ENCODE peak calls at places on chromosomes 3 and 15, in ten cellular contexts. A is posterior cingulate gyrus; M is caudate nucleus; F is globus pallidus; X is NCI-H460; V is T-helper 17 cell; O is naive thymus-derived CD4-positive, alpha-beta T cell; R is hepatocyte; H is Right ventricle myocardium superior; L is ovary. T is an unnamed sample.

GRCh38 chr3:141094851-141095545 is 43.9 kb downstream of the SPSB4 start:
- DNase-seq in M (no peak), L (no peak), X (no peak), H (peak; percentile 87), R (no peak), V (no peak), O (no peak), F (no peak), A (no peak), T (no peak)

GRCh38 chr3:190073264-190073663 is 47.4 kb downstream of the P3H2 start:
- DNase-seq in R (peak; percentile 29), F (no peak), M (no peak), H (no peak), L (no peak), A (no peak), O (no peak), V (no peak), X (no peak), T (no peak)

GRCh38 chr3:117842086-117842485 is 1132.5 kb downstream of the TUSC7 start:
- DNase-seq in M (no peak), F (no peak), L (no peak), R (no peak), O (no peak), A (no peak), V (no peak), X (no peak), H (no peak), T (no peak)

GRCh38 chr15:58535337-58535736 is 103.5 kb downstream of the LIPC start:
- DNase-seq in H (no peak), L (no peak), X (no peak), V (no peak), R (peak; percentile 43), A (no peak), M (no peak), O (no peak), F (no peak), T (no peak)

GRCh38 chr3:4409415-4409814 is 57.7 kb downstream of the SUMF1 start:
- DNase-seq in X (no peak), V (no peak), H (no peak), O (no peak), M (no peak), R (no peak), F (no peak), L (no peak), A (no peak), T (no peak)

GRCh38 chr15:67064607-67065530 is 533 bp upstream of the SMAD3 start:
- DNase-seq in F (no peak), H (peak; percentile 78), A (peak; percentile 85), R (peak; percentile 82), L (no peak), M (no peak), X (no peak), V (peak; percentile 26), O (no peak), T (no peak)

GRCh38 chr15:99174567-99174966 is 69.7 kb downstream of the SYNM start:
- DNase-seq in L (no peak), A (no peak), H (no peak), O (no peak), R (no peak), M (no peak), V (no peak), F (no peak), X (no peak), T (no peak)

GRCh38 chr3:192514754-192515660 is 212.3 kb downstream of the FGF12 start:
- DNase-seq in V (no peak), R (peak; percentile 81), F (no peak), M (no peak), A (peak; percentile 91), X (no peak), L (no peak), H (peak; percentile 44), O (no peak), T (no peak)

GRCh38 chr15:32651229-32651837 is 9.8 kb downstream of the SCG5 start:
- DNase-seq in A (peak; percentile 88), X (peak; percentile 53), L (no peak), M (no peak), V (no peak), R (peak; percentile 70), H (no peak), O (peak; percentile 15), F (peak; percentile 66), T (peak; percentile 48)

GRCh38 chr15:62569460-62570404 is 404.6 kb upstream of the C2CD4B start:
- DNase-seq in V (no peak), L (peak; percentile 36), F (no peak), M (no peak), A (no peak), R (peak; percentile 80), H (peak; percentile 84), X (no peak), O (no peak), T (no peak)

GRCh38 chr15:51224428-51224827 is 114.0 kb downstream of the CYP19A1 start:
- DNase-seq in L (no peak), M (no peak), F (no peak), V (no peak), X (no peak), O (no peak), R (no peak), H (no peak), A (no peak), T (no peak)

GRCh38 chr3:129010316-129010956 is 9.3 kb downstream of the EFCC1 start:
- DNase-seq in A (no peak), H (no peak), F (no peak), M (no peak), L (peak; percentile 33), R (no peak), O (no peak), V (no peak), X (no peak), T (no peak)

GRCh38 chr3:126375835-126376331 is 18.7 kb upstream of the KLF15 start:
- DNase-seq in R (no peak), M (no peak), F (no peak), X (no peak), H (peak; percentile 29), L (peak; percentile 7), V (no peak), A (no peak), O (no peak), T (no peak)

GRCh38 chr3:37475435-37475834 is 301.1 kb upstream of the LRRFIP2 start:
- DNase-seq in H (no peak), A (no peak), V (no peak), F (no peak), R (no peak), L (no peak), O (no peak), M (no peak), X (no peak), T (no peak)

GRCh38 chr15:85297537-85297936 is 82.9 kb upstream of the AKAP13 start:
- DNase-seq in F (no peak), A (no peak), X (no peak), H (no peak), M (no peak), L (no peak), O (no peak), R (no peak), V (no peak), T (no peak)

GRCh38 chr3:49994476-49994875 is 54.5 kb downstream of the RBM6 start:
- DNase-seq in H (no peak), R (no peak), A (no peak), F (no peak), L (no peak), O (no peak), X (no peak), M (no peak), V (no peak), T (no peak)

GRCh38 chr3:120496278-120496975 is 45.6 kb upstream of the FSTL1 start:
- DNase-seq in M (no peak), H (no peak), F (no peak), R (no peak), X (no peak), A (no peak), O (no peak), L (no peak), V (no peak), T (no peak)

GRCh38 chr3:126982125-126982521 is 792 bp upstream of the PLXNA1 start:
- DNase-seq in X (no peak), L (no peak), V (peak; percentile 52), R (no peak), M (no peak), H (no peak), O (no peak), A (no peak), F (no peak), T (no peak)

GRCh38 chr3:153052096-153052460 is 109.9 kb upstream of the RAP2B start:
- DNase-seq in X (peak; percentile 23), L (no peak), V (no peak), R (peak; percentile 74), A (no peak), H (no peak), O (no peak), M (no peak), F (no peak), T (peak; percentile 73)

GRCh38 chr15:82313446-82313845 is 35.8 kb downstream of the GOLGA6L10 start:
- DNase-seq in O (no peak), X (no peak), V (no peak), F (no peak), H (no peak), M (no peak), R (no peak), A (no peak), L (no peak), T (no peak)

GRCh38 chr3:15820911-15821310 is 23.1 kb upstream of the ANKRD28 start:
- DNase-seq in V (no peak), O (no peak), L (no peak), F (peak; percentile 38), A (no peak), H (no peak), M (no peak), R (no peak), X (no peak), T (no peak)

GRCh38 chr3:69051796-69052566 is at the start of gene TMF1:
- DNase-seq in R (peak; percentile 100), O (peak; percentile 98), A (peak; percentile 98), F (peak; percentile 97), V (peak; percentile 92), L (peak; percentile 96), H (peak; percentile 100), M (no peak), X (peak; percentile 95), T (peak; percentile 89)

GRCh38 chr3:63202529-63202928 is 75.6 kb upstream of the SYNPR start:
- DNase-seq in V (no peak), O (no peak), F (no peak), L (no peak), M (no peak), R (no peak), A (no peak), X (no peak), H (no peak), T (no peak)

GRCh38 chr15:27820232-27820631 is 278.9 kb downstream of the OCA2 start:
- DNase-seq in O (no peak), H (no peak), X (peak; percentile 81), F (no peak), V (no peak), R (no peak), L (no peak), A (no peak), M (no peak), T (no peak)

GRCh38 chr3:40827942-40828688 is 303.4 kb downstream of the ZNF621 start:
- DNase-seq in M (no peak), F (no peak), R (peak; percentile 10), X (no peak), O (no peak), L (no peak), A (no peak), V (no peak), H (peak; percentile 70), T (no peak)

GRCh38 chr15:99729920-99730319 is 3.3 kb downstream of the LYSMD4 start:
- DNase-seq in V (no peak), O (peak; percentile 26), H (no peak), L (no peak), X (peak; percentile 24), A (peak; percentile 88), R (peak; percentile 44), M (no peak), F (peak; percentile 70), T (peak; percentile 13)

GRCh38 chr3:146968204-146968651 is 363.1 kb upstream of the PLSCR5 start:
- DNase-seq in L (no peak), F (no peak), X (no peak), O (no peak), V (no peak), R (no peak), M (no peak), A (no peak), H (no peak), T (no peak)

GRCh38 chr15:38895326-38896282 is 331.0 kb upstream of the RASGRP1 start:
- DNase-seq in M (no peak), A (no peak), L (no peak), F (no peak), O (no peak), V (no peak), R (no peak), X (no peak), H (no peak), T (no peak)